ENCODE peak calls at places on chromosomes 16 and 17, in seven cellular contexts. R is IMR-90, A is mesendoderm, B is neuronal stem cell, J is H1, M is trophoblast cell, E is H9. Q is an unnamed sample.

GRCh38 chr17:29180051-29180787 is at the start of gene MYO18A:
- DNase-seq in R (peak), A (peak), B (peak), J (peak), M (peak), E (peak), Q (peak)

GRCh38 chr16:67158637-67159600 is 790 bp downstream of the TRADD start:
- DNase-seq in R (no peak), A (peak), B (no peak), J (peak), M (peak), E (peak), Q (peak)

GRCh38 chr17:61200349-61200735 is 199.3 kb upstream of the TBX2 start:
- DNase-seq in R (peak), A (peak), B (no peak), J (no peak), M (peak), E (no peak), Q (peak)

GRCh38 chr17:71342726-71343125 is 778.1 kb upstream of the SOX9 start:
- DNase-seq in R (no peak), A (no peak), B (no peak), J (no peak), M (no peak), E (no peak), Q (no peak)

GRCh38 chr17:49967621-49968379 is 1.2 kb upstream of the DLX4 start:
- DNase-seq in R (no peak), A (no peak), B (no peak), J (no peak), M (no peak), E (no peak), Q (no peak)

GRCh38 chr17:57523926-57524634 is 221.0 kb downstream of the CCDC182 start:
- DNase-seq in R (peak), A (no peak), B (no peak), J (no peak), M (no peak), E (no peak), Q (no peak)

GRCh38 chr17:81976332-81977210 is 858 bp upstream of the ASPSCR1 start:
- DNase-seq in R (no peak), A (peak), B (no peak), J (peak), M (peak), E (peak), Q (peak)

GRCh38 chr17:1604831-1605528 is 23.7 kb downstream of the SLC43A2 start:
- DNase-seq in R (no peak), A (no peak), B (no peak), J (peak), M (peak), E (peak), Q (no peak)

GRCh38 chr16:76278976-76279375 is 1.8 kb downstream of the CNTNAP4 start:
- DNase-seq in R (no peak), A (peak), B (no peak), J (no peak), M (no peak), E (no peak), Q (peak)

GRCh38 chr17:43554857-43555256 is 8.7 kb upstream of the ETV4 start:
- DNase-seq in R (no peak), A (no peak), B (no peak), J (no peak), M (no peak), E (no peak), Q (no peak)

GRCh38 chr17:43549496-43549895 is 3.4 kb upstream of the ETV4 start:
- DNase-seq in R (no peak), A (no peak), B (no peak), J (no peak), M (no peak), E (peak), Q (no peak)

GRCh38 chr17:43553501-43554018 is 7.4 kb upstream of the ETV4 start:
- DNase-seq in R (no peak), A (no peak), B (no peak), J (no peak), M (no peak), E (no peak), Q (no peak)

GRCh38 chr17:43550754-43551153 is 4.6 kb upstream of the ETV4 start:
- DNase-seq in R (no peak), A (no peak), B (no peak), J (no peak), M (no peak), E (no peak), Q (no peak)

DNA sequence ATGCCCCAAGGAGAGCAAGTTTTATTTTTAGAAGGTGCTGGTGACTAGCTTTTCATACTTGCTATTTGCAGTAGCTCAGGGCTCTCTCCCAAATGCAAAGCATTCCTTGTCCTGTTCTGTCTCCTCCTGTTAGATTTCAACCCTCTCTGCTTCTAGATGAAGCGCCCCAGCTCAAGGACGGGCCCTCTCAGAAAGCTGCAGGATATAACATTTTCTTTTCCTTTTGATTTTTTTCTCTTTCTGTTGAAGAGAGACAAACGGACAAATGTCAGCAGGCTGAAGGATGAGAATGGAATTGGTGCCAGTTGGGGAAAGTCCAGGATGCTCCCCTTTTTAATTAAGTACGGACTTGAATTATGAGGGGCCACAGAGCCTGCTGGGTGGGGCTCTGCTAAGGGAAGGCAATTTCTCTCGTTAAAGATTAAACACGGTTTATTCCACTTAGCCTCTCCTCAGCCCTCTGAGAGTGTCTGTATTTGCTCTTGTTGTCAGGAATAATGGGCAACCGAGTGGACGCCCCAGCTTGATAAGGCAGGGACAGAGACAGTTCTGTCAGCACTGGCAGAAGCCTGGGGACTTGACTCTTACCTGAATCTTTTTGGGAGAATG is 6.2 kb upstream of the ETV4 start:
- DNase-seq in R (no peak), A (no peak), B (no peak), J (no peak), M (no peak), E (no peak), Q (no peak)
- H3K4ac ChIP-seq in R (no peak), A (no peak), B (no peak), J (no peak), M (no peak), E (no peak), Q (no peak)

DNA sequence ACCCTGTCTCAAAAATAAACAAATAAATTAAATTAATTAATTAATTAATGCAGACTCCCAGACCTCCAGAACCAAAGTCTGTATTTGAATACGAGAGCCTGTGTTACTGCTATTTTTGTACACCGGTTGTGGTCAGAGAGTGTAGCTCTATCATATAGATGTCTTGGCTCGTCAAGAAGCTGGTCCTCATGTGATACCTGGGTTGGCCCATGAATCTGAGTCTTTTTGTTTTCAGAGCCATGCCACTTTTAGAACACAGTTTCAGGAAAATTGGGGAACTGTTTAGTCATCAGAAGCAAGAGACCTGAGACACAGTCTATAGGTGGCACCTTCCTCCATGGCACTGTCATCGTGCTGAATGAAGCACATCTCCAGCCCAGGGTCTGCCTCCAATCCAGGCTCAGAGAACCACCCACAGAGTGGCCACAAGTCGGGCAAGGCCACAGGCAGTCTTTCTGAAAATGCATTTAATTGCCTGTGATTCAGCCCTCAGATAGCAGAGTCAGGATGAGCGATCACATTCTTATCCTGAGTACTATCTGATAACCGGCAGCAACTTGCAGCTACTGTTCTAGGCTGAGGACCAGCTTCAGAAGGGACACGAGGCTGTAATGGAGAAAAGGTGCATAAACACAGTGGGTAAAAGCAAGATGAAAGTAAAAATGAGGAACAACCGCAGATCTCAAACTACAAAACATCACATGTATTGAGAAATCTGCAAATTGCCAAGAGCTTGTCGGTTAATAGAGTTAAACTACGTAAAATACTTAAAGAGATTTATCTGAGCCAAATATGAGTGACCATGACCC is 14.2 kb upstream of the HAPSTR1 start:
- DNase-seq in R (peak), A (peak), B (no peak), J (no peak), M (peak), E (no peak), Q (peak)
- H3K4ac ChIP-seq in R (peak), A (peak), B (no peak), J (no peak), M (no peak), E (no peak), Q (peak)

GRCh38 chr17:46763416-46763815 is 55.1 kb downstream of the WNT3 start:
- DNase-seq in R (no peak), A (no peak), B (no peak), J (peak), M (no peak), E (no peak), Q (no peak)

GRCh38 chr17:46766493-46767491 is 51.7 kb downstream of the WNT3 start:
- DNase-seq in R (no peak), A (no peak), B (no peak), J (peak), M (no peak), E (peak), Q (no peak)

GRCh38 chr17:46764709-46765401 is 53.6 kb downstream of the WNT3 start:
- DNase-seq in R (peak), A (peak), B (no peak), J (peak), M (no peak), E (no peak), Q (peak)

GRCh38 chr17:46764335-46764708 is 54.2 kb downstream of the WNT3 start:
- DNase-seq in R (no peak), A (no peak), B (no peak), J (no peak), M (no peak), E (no peak), Q (no peak)

GRCh38 chr17:46765491-46765890 is 53.0 kb downstream of the WNT3 start:
- DNase-seq in R (no peak), A (no peak), B (no peak), J (peak), M (no peak), E (no peak), Q (no peak)
- H3K4ac ChIP-seq in R (peak), A (no peak), B (no peak), J (no peak), M (no peak), E (no peak), Q (no peak)

DNA sequence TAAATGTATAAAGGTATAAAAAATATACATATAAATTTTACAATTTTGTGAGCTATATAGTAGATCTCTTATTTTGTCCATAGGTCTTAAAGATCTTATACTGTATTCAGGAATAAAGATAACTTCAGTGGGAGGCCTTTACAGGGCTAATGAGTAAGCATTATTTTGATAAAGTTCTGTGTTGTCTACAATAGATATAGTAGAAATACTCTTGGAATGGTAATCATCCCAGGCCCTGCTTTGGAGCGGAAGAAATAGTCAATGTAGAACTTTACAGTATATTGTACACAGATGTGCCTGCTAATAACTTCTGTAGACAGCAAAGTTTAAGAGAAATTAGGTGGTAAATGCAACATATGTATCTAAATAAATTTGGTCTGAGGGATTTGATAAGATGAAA is 42.6 kb downstream of the TENT4B start:
- DNase-seq in R (peak), A (no peak), B (no peak), J (no peak), M (no peak), E (no peak), Q (no peak)
- H3K4ac ChIP-seq in R (no peak), A (no peak), B (no peak), J (no peak), M (no peak), E (no peak), Q (no peak)

GRCh38 chr17:42651392-42651791 is 7.7 kb upstream of the TUBG2 start:
- DNase-seq in R (no peak), A (no peak), B (no peak), J (no peak), M (peak), E (no peak), Q (peak)
- H3K4ac ChIP-seq in R (no peak), A (no peak), B (no peak), J (no peak), M (no peak), E (no peak), Q (no peak)

GRCh38 chr17:55454906-55455474 is 33.4 kb upstream of the MMD start:
- DNase-seq in R (peak), A (no peak), B (no peak), J (no peak), M (peak), E (no peak), Q (peak)
- H3K4ac ChIP-seq in R (peak), A (no peak), B (no peak), J (no peak), M (no peak), E (no peak), Q (no peak)

GRCh38 chr16:60413969-60414368 is 1622.3 kb downstream of the CDH8 start:
- DNase-seq in R (no peak), A (no peak), B (peak), J (no peak), M (no peak), E (no peak), Q (no peak)
- H3K4ac ChIP-seq in R (no peak), A (no peak), B (no peak), J (no peak), M (no peak), E (no peak), Q (no peak)

DNA sequence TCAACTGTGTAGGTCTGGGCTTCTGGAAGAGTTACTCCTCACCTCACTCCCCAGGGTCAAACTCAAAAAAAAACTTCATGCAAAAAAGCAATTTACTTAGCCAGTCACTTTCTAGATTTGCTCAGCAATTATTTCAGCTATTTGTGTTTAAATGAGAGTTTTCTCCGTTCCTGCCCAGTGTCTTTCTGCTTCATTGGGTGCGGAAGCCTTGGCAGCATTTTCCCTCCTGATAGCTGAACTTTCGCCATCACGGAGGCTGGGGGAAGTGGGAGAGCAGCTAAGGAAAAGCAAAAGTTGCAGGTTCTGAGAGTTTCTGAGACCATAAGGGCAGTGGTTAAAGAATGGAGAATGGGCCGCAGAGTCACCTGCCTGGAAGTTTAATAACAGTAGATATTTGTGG is 287.1 kb upstream of the DYNLRB2 start:
- DNase-seq in R (no peak), A (no peak), B (no peak), J (no peak), M (no peak), E (no peak), Q (no peak)
- H3K4ac ChIP-seq in R (no peak), A (no peak), B (no peak), J (no peak), M (no peak), E (no peak), Q (no peak)